ENCODE peak calls at places on chromosomes 4 and X, in five cellular contexts. I is neuronal stem cell; Q is CD8-positive, alpha-beta T cell; R is GM23248; T is iPS DF 6.9. D is an unnamed sample.

GRCh38 chr4:48710446-48711209 is 69.5 kb downstream of the FRYL start:
- DNase-seq in I (no peak), T (no peak), Q (no peak), R (peak; percentile 43), D (no peak)

GRCh38 chr4:7394184-7394575 is 40.5 kb downstream of the PSAPL1 start:
- DNase-seq in T (no peak), Q (no peak), R (no peak), I (no peak), D (no peak)

GRCh38 chrX:148995661-148996060 is 495.2 kb downstream of the AFF2 start:
- DNase-seq in Q (no peak), T (no peak), R (no peak), I (no peak), D (no peak)

GRCh38 chr4:165016971-165017370 is 14.8 kb upstream of the TRIM60 start:
- DNase-seq in T (peak; percentile 39), Q (no peak), I (peak; percentile 4), R (peak; percentile 36), D (peak; percentile 13)

GRCh38 chr4:14977836-14978235 is 24.4 kb upstream of the CPEB2 start:
- DNase-seq in I (no peak), Q (no peak), T (no peak), R (no peak), D (no peak)

GRCh38 chr4:167883271-167883670 is 209.1 kb upstream of the ANXA10 start:
- DNase-seq in T (no peak), Q (no peak), R (no peak), I (no peak), D (no peak)

GRCh38 chr4:54661156-54661555 is 3.4 kb downstream of the KIT start:
- DNase-seq in R (peak; percentile 92), Q (no peak), T (no peak), I (no peak), D (no peak)

GRCh38 chr4:150794706-150795105 is 212.8 kb downstream of the MAB21L2 start:
- DNase-seq in R (no peak), Q (no peak), I (no peak), T (no peak), D (no peak)

GRCh38 chr4:47839259-47839658 is 1.4 kb upstream of the CORIN start:
- DNase-seq in I (no peak), Q (peak; percentile 12), T (no peak), R (peak; percentile 46), D (no peak)

GRCh38 chr4:183328832-183329231 is 6.6 kb upstream of the CLDN24 start:
- DNase-seq in T (no peak), I (no peak), R (no peak), Q (no peak), D (no peak)

GRCh38 chr4:187071896-187072295 is 348.2 kb upstream of the FAT1 start:
- DNase-seq in Q (no peak), T (no peak), I (no peak), R (no peak), D (peak; percentile 75)

GRCh38 chrX:119673336-119673735 is 19.6 kb downstream of the SEPTIN6 start:
- DNase-seq in Q (no peak), R (no peak), I (no peak), T (no peak), D (no peak)

GRCh38 chrX:119676949-119677653 is 15.9 kb downstream of the SEPTIN6 start:
- DNase-seq in T (no peak), Q (no peak), I (no peak), R (no peak), D (no peak)

GRCh38 chrX:119682019-119682989 is 10.7 kb downstream of the SEPTIN6 start:
- DNase-seq in I (no peak), R (no peak), Q (peak; percentile 51), T (no peak), D (no peak)

GRCh38 chrX:119672252-119672825 is 20.6 kb downstream of the SEPTIN6 start:
- DNase-seq in I (no peak), R (no peak), T (no peak), Q (no peak), D (no peak)

DNA sequence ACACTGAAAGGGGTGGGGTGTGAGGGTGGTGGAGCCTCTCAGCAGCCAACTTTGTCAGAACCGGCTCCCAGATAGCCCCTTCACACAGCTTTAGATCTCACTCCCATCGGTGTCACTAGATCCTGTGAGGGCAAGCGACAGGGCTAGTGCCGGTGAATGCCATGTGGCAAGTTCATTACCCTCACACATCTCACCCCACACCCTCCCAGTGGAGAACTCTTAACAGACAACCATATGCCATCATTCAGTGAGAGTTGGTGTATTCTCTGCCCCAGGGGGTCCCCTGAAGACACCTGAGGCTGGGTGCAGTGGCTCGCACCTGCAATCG is 15.3 kb downstream of the SEPTIN6 start:
- DNase-seq in Q (no peak), R (no peak), I (no peak), T (no peak), D (no peak)
- H3K4me1 ChIP-seq in Q (peaks cover 65% of the 10 kb centered on the region), R (no peaks in the 10 kb centered on the region), I (no peaks in the 10 kb centered on the region), T (no peaks in the 10 kb centered on the region), D (no peaks in the 10 kb centered on the region)

GRCh38 chr4:185382754-185383153 is 13.0 kb downstream of the LRP2BP start:
- DNase-seq in Q (no peak), R (no peak), I (no peak), T (no peak), D (no peak)
- H3K27ac ChIP-seq in Q (no peak overlapping the region), R (no peak overlapping the region), I (no peak overlapping the region), T (no peak overlapping the region), D (no peak overlapping the region)

DNA sequence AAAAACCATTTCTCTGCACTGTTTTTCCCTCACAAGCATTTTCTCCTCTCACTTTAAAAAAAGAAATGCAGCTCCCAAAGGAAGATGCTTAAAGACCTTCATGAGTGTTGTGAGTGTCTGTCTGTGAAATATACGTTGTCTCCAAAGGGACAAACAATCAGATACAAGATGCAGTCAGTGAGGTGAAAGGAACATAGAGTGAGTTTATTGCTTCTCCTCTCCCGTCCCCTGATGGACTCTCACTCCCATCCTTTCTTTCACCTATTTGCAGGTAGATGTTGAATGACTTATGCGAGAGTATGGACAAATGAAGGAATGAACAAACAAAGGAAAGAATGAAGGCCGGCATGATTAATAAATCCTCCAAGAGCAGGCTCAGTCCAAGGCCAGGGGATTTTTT is 561.2 kb upstream of the DIPK2B start:
- DNase-seq in Q (no peak), T (no peak), I (no peak), R (no peak), D (no peak)
- H3K4me3 ChIP-seq in Q (no peak overlapping the region), T (no peak overlapping the region), I (no peak overlapping the region), R (peak overlapping the region; percentile 63), D (no peak overlapping the region)

GRCh38 chrX:1551959-1552546 is 15.1 kb upstream of the P2RY8 start:
- DNase-seq in T (no peak), I (no peak), R (no peak), Q (no peak), D (no peak)
- H3K4me1 ChIP-seq in T (peaks cover 1% of the 10 kb centered on the region), I (no peaks in the 10 kb centered on the region), R (no peaks in the 10 kb centered on the region), Q (peaks cover 52% of the 10 kb centered on the region), D (no peaks in the 10 kb centered on the region)

GRCh38 chrX:44306336-44306735 is 37.1 kb downstream of the EFHC2 start:
- DNase-seq in R (no peak), T (no peak), I (no peak), Q (no peak), D (peak; percentile 13)

GRCh38 chrX:44310227-44310626 is 33.2 kb downstream of the EFHC2 start:
- DNase-seq in T (no peak), R (no peak), I (no peak), Q (no peak), D (no peak)

GRCh38 chrX:44303119-44303518 is 40.4 kb downstream of the EFHC2 start:
- DNase-seq in T (no peak), I (no peak), R (no peak), Q (no peak), D (peak; percentile 56)

GRCh38 chrX:44308869-44309268 is 34.6 kb downstream of the EFHC2 start:
- DNase-seq in T (no peak), Q (no peak), I (no peak), R (no peak), D (no peak)

GRCh38 chrX:44305921-44306320 is 37.6 kb downstream of the EFHC2 start:
- DNase-seq in Q (no peak), R (no peak), I (no peak), T (no peak), D (no peak)
- H3K27ac ChIP-seq in Q (no peak overlapping the region), R (no peak overlapping the region), I (no peak overlapping the region), T (no peak overlapping the region), D (no peak overlapping the region)

DNA sequence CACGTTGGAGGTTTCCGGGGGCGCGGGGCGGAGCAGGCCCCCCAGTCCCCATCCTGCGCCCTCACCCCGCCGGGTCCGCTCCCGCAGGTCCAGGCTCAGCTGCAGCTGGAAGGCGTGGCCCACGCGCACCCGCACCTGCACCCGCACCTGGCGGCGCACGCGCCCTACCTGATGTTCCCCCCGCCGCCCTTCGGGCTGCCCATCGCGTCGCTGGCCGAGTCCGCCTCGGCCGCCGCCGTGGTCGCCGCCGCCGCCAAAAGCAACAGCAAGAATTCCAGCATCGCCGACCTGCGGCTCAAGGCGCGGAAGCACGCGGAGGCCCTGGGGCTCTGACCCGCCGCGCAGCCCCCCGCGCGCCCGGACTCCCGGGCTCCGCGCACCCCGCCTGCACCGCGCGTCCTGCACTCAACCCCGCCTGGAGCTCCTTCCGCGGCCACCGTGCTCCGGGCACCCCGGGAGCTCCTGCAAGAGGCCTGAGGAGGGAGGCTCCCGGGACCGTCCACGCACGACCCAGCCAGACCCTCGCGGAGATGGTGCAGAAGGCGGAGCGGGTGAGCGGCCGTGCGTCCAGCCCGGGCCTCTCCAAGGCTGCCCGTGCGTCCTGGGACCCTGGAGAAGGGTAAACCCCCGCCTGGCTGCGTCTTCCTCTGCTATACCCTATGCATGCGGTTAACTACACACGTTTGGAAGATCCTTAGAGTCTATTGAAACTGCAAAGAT is 13.9 kb downstream of the SHOX start:
- DNase-seq in Q (no peak), I (no peak), R (no peak), T (no peak), D (no peak)
- H3K4me3 ChIP-seq in Q (no peak overlapping the region), I (no peak overlapping the region), R (no peak overlapping the region), T (peak overlapping the region; percentile 18), D (no peak overlapping the region)

DNA sequence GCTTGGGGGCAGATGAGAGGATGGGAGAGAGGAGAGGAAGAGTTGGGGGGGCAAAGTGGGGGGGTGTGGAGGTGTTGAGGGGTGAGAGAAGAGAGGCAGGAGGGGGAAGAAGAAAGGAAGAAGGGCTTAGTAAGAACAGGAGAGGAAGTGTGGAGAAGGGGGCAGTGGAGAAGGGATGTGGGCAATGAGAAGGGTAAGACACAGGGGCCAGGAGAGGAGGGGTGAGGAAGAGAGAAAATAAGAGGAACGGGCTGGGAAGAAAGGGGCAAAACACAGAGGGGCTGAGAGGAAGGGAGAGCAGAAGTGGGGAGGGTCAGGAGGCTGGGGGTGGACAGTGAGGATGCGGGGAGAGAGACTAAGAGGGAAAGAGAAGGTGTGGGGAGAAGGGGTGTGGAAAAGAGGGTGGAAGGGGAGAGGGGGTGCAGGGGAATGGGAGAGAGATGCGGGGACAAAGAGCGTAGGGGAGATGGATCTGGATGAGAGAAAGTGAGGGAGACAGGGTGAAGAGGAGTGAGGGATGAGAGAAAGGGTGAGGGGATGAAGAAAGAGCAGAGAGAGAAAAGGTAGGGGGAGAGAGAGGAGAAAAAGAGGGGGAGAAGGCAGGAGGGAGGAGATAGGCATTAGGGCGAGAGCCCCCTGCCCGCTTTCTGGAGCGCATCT is 12.9 kb downstream of the SH3KBP1 start:
- DNase-seq in I (no peak), T (no peak), R (no peak), Q (no peak), D (no peak)
- H3K4me1 ChIP-seq in I (no peaks in the 10 kb centered on the region), T (peaks cover 1% of the 10 kb centered on the region), R (peaks cover 9% of the 10 kb centered on the region), Q (peaks cover under 1% of the 10 kb centered on the region), D (peaks cover 9% of the 10 kb centered on the region)